ENCODE peak calls at places on chromosome 16, in seven cellular contexts. One of them, this sample, is unnamed.

GRCh38 chr16:4261557-4262172 is 11.2 kb downstream of the TFAP4 start:
- DNase-seq in stomach: no peak
- DNase-seq in Calu3: peak; percentile 24
- DNase-seq in Caco-2: peak; percentile 69
- DNase-seq in cardiac fibroblast: peak; percentile 35
- DNase-seq in astrocyte of the spinal cord: peak; percentile 13
- DNase-seq in WERI-Rb-1: peak; percentile 71
- DNase-seq in this sample: peak; percentile 88

GRCh38 chr16:59045496-59045895 is 311.4 kb upstream of the GOT2 start:
- DNase-seq in stomach: no peak
- DNase-seq in Calu3: no peak
- DNase-seq in Caco-2: no peak
- DNase-seq in cardiac fibroblast: no peak
- DNase-seq in astrocyte of the spinal cord: no peak
- DNase-seq in WERI-Rb-1: no peak
- DNase-seq in this sample: no peak

GRCh38 chr16:18789515-18789849 is 652 bp downstream of the RPS15A start:
- DNase-seq in stomach: no peak
- DNase-seq in Calu3: no peak
- DNase-seq in Caco-2: no peak
- DNase-seq in cardiac fibroblast: no peak
- DNase-seq in astrocyte of the spinal cord: no peak
- DNase-seq in WERI-Rb-1: no peak
- DNase-seq in this sample: no peak

GRCh38 chr16:54927125-54928015 is 3.3 kb upstream of the IRX5 start:
- DNase-seq in stomach: no peak
- DNase-seq in Calu3: no peak
- DNase-seq in Caco-2: peak; percentile 73
- DNase-seq in cardiac fibroblast: no peak
- DNase-seq in astrocyte of the spinal cord: peak; percentile 11
- DNase-seq in WERI-Rb-1: no peak
- DNase-seq in this sample: no peak

GRCh38 chr16:86252596-86252995 is 257.7 kb upstream of the FOXF1 start:
- DNase-seq in stomach: no peak
- DNase-seq in Calu3: peak; percentile 20
- DNase-seq in Caco-2: peak; percentile 39
- DNase-seq in cardiac fibroblast: peak; percentile 40
- DNase-seq in astrocyte of the spinal cord: peak; percentile 18
- DNase-seq in WERI-Rb-1: peak; percentile 60
- DNase-seq in this sample: peak; percentile 66

GRCh38 chr16:66370786-66371684 is 4.5 kb downstream of the CDH5 start:
- DNase-seq in stomach: no peak
- DNase-seq in Calu3: no peak
- DNase-seq in Caco-2: no peak
- DNase-seq in cardiac fibroblast: no peak
- DNase-seq in astrocyte of the spinal cord: no peak
- DNase-seq in WERI-Rb-1: no peak
- DNase-seq in this sample: no peak

GRCh38 chr16:69833357-69833781 is 71.2 kb downstream of the WWP2 start:
- DNase-seq in stomach: no peak
- DNase-seq in Calu3: no peak
- DNase-seq in Caco-2: no peak
- DNase-seq in cardiac fibroblast: peak; percentile 26
- DNase-seq in astrocyte of the spinal cord: peak; percentile 38
- DNase-seq in WERI-Rb-1: no peak
- DNase-seq in this sample: no peak

GRCh38 chr16:86498661-86499493 is 11.4 kb upstream of the FOXF1 start:
- DNase-seq in stomach: no peak
- DNase-seq in Calu3: no peak
- DNase-seq in Caco-2: no peak
- DNase-seq in cardiac fibroblast: no peak
- DNase-seq in astrocyte of the spinal cord: no peak
- DNase-seq in WERI-Rb-1: no peak
- DNase-seq in this sample: no peak

GRCh38 chr16:85608515-85608885 is 4.6 kb upstream of the GSE1 start:
- DNase-seq in stomach: peak; percentile 46
- DNase-seq in Calu3: no peak
- DNase-seq in Caco-2: peak; percentile 22
- DNase-seq in cardiac fibroblast: no peak
- DNase-seq in astrocyte of the spinal cord: no peak
- DNase-seq in WERI-Rb-1: no peak
- DNase-seq in this sample: no peak

GRCh38 chr16:72923757-72924156 is 124.2 kb downstream of the ZFHX3 start:
- DNase-seq in stomach: no peak
- DNase-seq in Calu3: no peak
- DNase-seq in Caco-2: no peak
- DNase-seq in cardiac fibroblast: no peak
- DNase-seq in astrocyte of the spinal cord: no peak
- DNase-seq in WERI-Rb-1: no peak
- DNase-seq in this sample: no peak

GRCh38 chr16:3113765-3114479 is 1.5 kb downstream of the ZNF205 start:
- DNase-seq in stomach: no peak
- DNase-seq in Calu3: no peak
- DNase-seq in Caco-2: no peak
- DNase-seq in cardiac fibroblast: no peak
- DNase-seq in astrocyte of the spinal cord: no peak
- DNase-seq in WERI-Rb-1: no peak
- DNase-seq in this sample: no peak

GRCh38 chr16:81551141-81551808 is 106.7 kb downstream of the CMIP start:
- DNase-seq in stomach: no peak
- DNase-seq in Calu3: no peak
- DNase-seq in Caco-2: no peak
- DNase-seq in cardiac fibroblast: peak; percentile 86
- DNase-seq in astrocyte of the spinal cord: peak; percentile 46
- DNase-seq in WERI-Rb-1: no peak
- DNase-seq in this sample: no peak

GRCh38 chr16:88413231-88413630 is 30.5 kb downstream of the ZNF469 start:
- DNase-seq in stomach: no peak
- DNase-seq in Calu3: no peak
- DNase-seq in Caco-2: no peak
- DNase-seq in cardiac fibroblast: no peak
- DNase-seq in astrocyte of the spinal cord: no peak
- DNase-seq in WERI-Rb-1: no peak
- DNase-seq in this sample: no peak

GRCh38 chr16:48081656-48082055 is 74.1 kb downstream of the ABCC12 start:
- DNase-seq in stomach: no peak
- DNase-seq in Calu3: no peak
- DNase-seq in Caco-2: no peak
- DNase-seq in cardiac fibroblast: peak; percentile 94
- DNase-seq in astrocyte of the spinal cord: peak; percentile 91
- DNase-seq in WERI-Rb-1: no peak
- DNase-seq in this sample: no peak

GRCh38 chr16:31250782-31251384 is 8.9 kb upstream of the ITGAM start:
- DNase-seq in stomach: no peak
- DNase-seq in Calu3: no peak
- DNase-seq in Caco-2: no peak
- DNase-seq in cardiac fibroblast: no peak
- DNase-seq in astrocyte of the spinal cord: no peak
- DNase-seq in WERI-Rb-1: no peak
- DNase-seq in this sample: no peak

GRCh38 chr16:14186007-14186953 is 115.2 kb downstream of the MRTFB start:
- DNase-seq in stomach: no peak
- DNase-seq in Calu3: no peak
- DNase-seq in Caco-2: no peak
- DNase-seq in cardiac fibroblast: peak; percentile 87
- DNase-seq in astrocyte of the spinal cord: peak; percentile 76
- DNase-seq in WERI-Rb-1: no peak
- DNase-seq in this sample: peak; percentile 24

GRCh38 chr16:68402748-68403040 is 45.6 kb downstream of the SMPD3 start:
- DNase-seq in stomach: no peak
- DNase-seq in Calu3: no peak
- DNase-seq in Caco-2: no peak
- DNase-seq in cardiac fibroblast: no peak
- DNase-seq in astrocyte of the spinal cord: no peak
- DNase-seq in WERI-Rb-1: no peak
- DNase-seq in this sample: no peak

GRCh38 chr16:24035127-24035842 is 199.5 kb downstream of the PRKCB start:
- DNase-seq in stomach: no peak
- DNase-seq in Calu3: no peak
- DNase-seq in Caco-2: no peak
- DNase-seq in cardiac fibroblast: no peak
- DNase-seq in astrocyte of the spinal cord: no peak
- DNase-seq in WERI-Rb-1: no peak
- DNase-seq in this sample: no peak

GRCh38 chr16:2946649-2947048 is 17.4 kb upstream of the KREMEN2 start:
- DNase-seq in stomach: no peak
- DNase-seq in Calu3: no peak
- DNase-seq in Caco-2: no peak
- DNase-seq in cardiac fibroblast: no peak
- DNase-seq in astrocyte of the spinal cord: no peak
- DNase-seq in WERI-Rb-1: no peak
- DNase-seq in this sample: no peak

GRCh38 chr16:83300326-83300725 is 507.5 kb upstream of the HSBP1 start:
- DNase-seq in stomach: no peak
- DNase-seq in Calu3: no peak
- DNase-seq in Caco-2: no peak
- DNase-seq in cardiac fibroblast: no peak
- DNase-seq in astrocyte of the spinal cord: no peak
- DNase-seq in WERI-Rb-1: no peak
- DNase-seq in this sample: no peak

GRCh38 chr16:733382-734207 is 6.7 kb downstream of the HAGHL start:
- DNase-seq in stomach: no peak
- DNase-seq in Calu3: no peak
- DNase-seq in Caco-2: peak; percentile 51
- DNase-seq in cardiac fibroblast: no peak
- DNase-seq in astrocyte of the spinal cord: no peak
- DNase-seq in WERI-Rb-1: peak; percentile 64
- DNase-seq in this sample: peak; percentile 68
- TF ChIP-seq CTCF in stomach: no peak
- TF ChIP-seq CTCF in Calu3: no peak
- TF ChIP-seq CTCF in Caco-2: peak; percentile 41
- TF ChIP-seq CTCF in cardiac fibroblast: peak; percentile 53
- TF ChIP-seq CTCF in astrocyte of the spinal cord: peak; percentile 39
- TF ChIP-seq CTCF in WERI-Rb-1: peak; percentile 86
- TF ChIP-seq CTCF in this sample: peak; percentile 65

GRCh38 chr16:17565605-17566004 is 94.8 kb upstream of the XYLT1 start:
- DNase-seq in stomach: no peak
- DNase-seq in Calu3: no peak
- DNase-seq in Caco-2: no peak
- DNase-seq in cardiac fibroblast: no peak
- DNase-seq in astrocyte of the spinal cord: no peak
- DNase-seq in WERI-Rb-1: no peak
- DNase-seq in this sample: no peak
- TF ChIP-seq CTCF in stomach: no peak
- TF ChIP-seq CTCF in Calu3: no peak
- TF ChIP-seq CTCF in Caco-2: no peak
- TF ChIP-seq CTCF in cardiac fibroblast: no peak
- TF ChIP-seq CTCF in astrocyte of the spinal cord: no peak
- TF ChIP-seq CTCF in WERI-Rb-1: no peak
- TF ChIP-seq CTCF in this sample: peak; percentile 33

DNA sequence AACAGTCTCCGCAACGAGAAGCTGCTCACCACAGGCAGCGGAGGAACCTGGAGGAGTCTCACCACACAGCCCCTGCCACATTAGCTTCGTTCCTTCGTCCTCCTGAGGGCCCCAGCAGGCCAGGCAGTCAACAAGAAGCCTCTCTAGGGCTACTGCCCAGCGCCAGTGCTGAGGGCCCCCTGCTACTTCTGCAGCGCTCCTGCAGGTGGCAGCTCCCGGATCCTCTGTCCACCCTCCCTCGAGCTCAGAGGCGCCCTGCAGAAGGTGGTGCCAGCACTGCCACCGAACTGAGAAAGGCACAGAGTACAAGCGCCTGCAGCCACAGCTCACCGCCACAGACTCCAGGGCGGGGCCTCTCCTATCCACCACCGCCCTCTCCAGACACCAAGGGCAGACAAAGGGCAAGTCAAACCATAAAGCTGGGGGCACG is 27.3 kb downstream of the KDM8 start:
- DNase-seq in stomach: peak; percentile 76
- DNase-seq in Calu3: no peak
- DNase-seq in Caco-2: no peak
- DNase-seq in cardiac fibroblast: no peak
- DNase-seq in astrocyte of the spinal cord: no peak
- DNase-seq in WERI-Rb-1: no peak
- DNase-seq in this sample: no peak
- TF ChIP-seq CTCF in stomach: peak; percentile 19
- TF ChIP-seq CTCF in Calu3: no peak
- TF ChIP-seq CTCF in Caco-2: no peak
- TF ChIP-seq CTCF in cardiac fibroblast: no peak
- TF ChIP-seq CTCF in astrocyte of the spinal cord: no peak
- TF ChIP-seq CTCF in WERI-Rb-1: peak; percentile 34
- TF ChIP-seq CTCF in this sample: no peak

DNA sequence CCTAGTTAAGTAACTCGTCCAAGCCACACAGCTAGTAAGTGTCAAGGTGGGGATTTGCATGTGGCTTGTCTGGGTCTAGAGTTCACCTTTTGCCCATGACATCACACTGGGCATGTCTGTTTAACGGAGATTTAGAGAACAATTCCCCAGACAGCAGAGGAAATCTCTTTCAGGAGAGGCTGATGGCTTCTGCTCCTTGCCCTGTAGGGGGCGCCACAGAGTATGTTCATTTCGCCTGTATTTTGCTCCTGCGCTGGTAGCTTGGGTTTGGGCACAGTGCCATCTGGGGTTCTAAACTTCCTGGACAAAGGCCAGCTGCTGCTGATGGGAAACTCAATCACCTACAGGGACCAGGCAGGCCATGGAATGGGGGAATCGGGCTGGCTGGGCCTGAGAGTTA is 20.4 kb downstream of the OTOA start:
- DNase-seq in stomach: no peak
- DNase-seq in Calu3: peak; percentile 51
- DNase-seq in Caco-2: no peak
- DNase-seq in cardiac fibroblast: peak; percentile 13
- DNase-seq in astrocyte of the spinal cord: no peak
- DNase-seq in WERI-Rb-1: peak; percentile 21
- DNase-seq in this sample: peak; percentile 9
- TF ChIP-seq CTCF in stomach: no peak
- TF ChIP-seq CTCF in Calu3: peak; percentile 77
- TF ChIP-seq CTCF in Caco-2: peak; percentile 17
- TF ChIP-seq CTCF in cardiac fibroblast: peak; percentile 58
- TF ChIP-seq CTCF in astrocyte of the spinal cord: peak; percentile 50
- TF ChIP-seq CTCF in WERI-Rb-1: peak; percentile 67
- TF ChIP-seq CTCF in this sample: peak; percentile 76

DNA sequence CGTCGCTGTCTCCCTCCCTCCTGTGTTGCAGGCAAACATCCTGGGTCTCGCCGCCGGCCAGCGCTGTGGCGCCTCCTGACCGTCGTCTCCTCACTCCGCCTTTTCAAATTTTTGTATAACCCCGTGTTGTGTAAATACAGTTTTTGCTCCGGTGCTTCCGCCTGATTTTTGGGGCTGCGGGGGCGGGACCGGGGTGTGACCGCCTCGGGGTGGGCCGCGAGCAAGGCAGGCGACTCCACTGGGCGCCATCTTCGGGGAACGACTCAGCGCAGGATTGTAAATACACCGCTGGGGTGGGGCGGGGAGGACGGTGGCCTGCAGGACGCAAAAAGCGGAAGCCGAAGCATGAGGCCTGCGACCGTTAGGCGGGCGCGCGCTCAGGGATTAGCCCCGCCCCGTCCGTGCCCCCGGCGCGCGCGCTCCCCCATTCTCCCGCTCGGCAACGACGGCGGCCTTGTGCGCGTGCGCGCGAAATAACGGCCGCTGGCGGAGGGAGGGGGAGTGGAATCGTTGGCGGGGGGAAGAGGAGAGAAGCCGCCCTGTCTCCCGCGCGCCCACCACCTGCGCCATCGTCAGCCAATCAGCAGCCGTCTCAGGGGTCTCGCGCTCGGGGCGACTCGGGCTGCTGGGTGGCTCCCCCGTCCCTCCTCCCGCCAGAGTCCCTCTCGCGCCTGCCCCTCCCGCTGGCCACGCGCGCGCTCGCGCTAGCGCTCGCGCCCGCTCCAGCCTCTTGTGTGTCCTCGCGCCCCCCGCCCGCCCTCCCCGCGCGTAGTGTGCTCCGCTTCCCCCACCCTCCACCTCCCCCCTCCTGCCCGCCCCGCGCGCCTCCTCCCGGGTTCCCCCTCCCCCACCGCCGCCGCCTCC is 865 bp upstream of the MAZ start:
- DNase-seq in stomach: peak; percentile 98
- DNase-seq in Calu3: peak; percentile 99
- DNase-seq in Caco-2: peak; percentile 96
- DNase-seq in cardiac fibroblast: peak; percentile 98
- DNase-seq in astrocyte of the spinal cord: peak; percentile 98
- DNase-seq in WERI-Rb-1: peak; percentile 98
- DNase-seq in this sample: peak; percentile 98
- TF ChIP-seq CTCF in stomach: no peak
- TF ChIP-seq CTCF in Calu3: peak; percentile 25
- TF ChIP-seq CTCF in Caco-2: peak; percentile 13
- TF ChIP-seq CTCF in cardiac fibroblast: no peak
- TF ChIP-seq CTCF in astrocyte of the spinal cord: no peak
- TF ChIP-seq CTCF in WERI-Rb-1: no peak
- TF ChIP-seq CTCF in this sample: no peak

This sample was measured in endothelial cell.